ENCODE peak calls at places on chromosomes 12 and 14, in six cellular contexts. One of them, this sample, is unnamed.

GRCh38 chr14:77184396-77185092 is 2.9 kb downstream of the TMEM63C start:
- DNase-seq in K562: no peak
- DNase-seq in H1: no peak
- DNase-seq in HepG2: no peak
- DNase-seq in GM12892: no peak
- DNase-seq in GM12878: no peak
- DNase-seq in this sample: no peak

GRCh38 chr12:132263451-132264065 is 65.8 kb downstream of the GALNT9 start:
- DNase-seq in GM12878: no peak
- DNase-seq in HepG2: no peak
- DNase-seq in GM12892: no peak
- DNase-seq in K562: no peak
- DNase-seq in H1: no peak
- DNase-seq in this sample: no peak

GRCh38 chr14:88481794-88482193 is 73.0 kb downstream of the PTPN21 start:
- DNase-seq in K562: no peak
- DNase-seq in GM12878: no peak
- DNase-seq in GM12892: no peak
- DNase-seq in H1: no peak
- DNase-seq in HepG2: no peak
- DNase-seq in this sample: no peak

GRCh38 chr12:75921687-75922289 is 109.8 kb downstream of the PHLDA1 start:
- DNase-seq in HepG2: no peak
- DNase-seq in H1: no peak
- DNase-seq in GM12878: no peak
- DNase-seq in K562: no peak
- DNase-seq in GM12892: no peak
- DNase-seq in this sample: no peak

GRCh38 chr12:119803391-119803791 is 73.7 kb downstream of the CIT start:
- DNase-seq in K562: no peak
- DNase-seq in H1: peak
- DNase-seq in GM12892: no peak
- DNase-seq in HepG2: no peak
- DNase-seq in GM12878: no peak
- DNase-seq in this sample: no peak

GRCh38 chr14:95156765-95157194 is 549 bp downstream of the DICER1 start:
- DNase-seq in K562: peak
- DNase-seq in GM12892: peak
- DNase-seq in H1: no peak
- DNase-seq in GM12878: no peak
- DNase-seq in HepG2: peak
- DNase-seq in this sample: no peak

GRCh38 chr12:120225852-120226640 is 25.1 kb upstream of the RPLP0 start:
- DNase-seq in H1: no peak
- DNase-seq in GM12878: no peak
- DNase-seq in GM12892: no peak
- DNase-seq in K562: peak
- DNase-seq in HepG2: no peak
- DNase-seq in this sample: peak

GRCh38 chr12:82411561-82412230 is 53.4 kb downstream of the METTL25 start:
- DNase-seq in GM12878: no peak
- DNase-seq in HepG2: no peak
- DNase-seq in H1: no peak
- DNase-seq in K562: no peak
- DNase-seq in GM12892: no peak
- DNase-seq in this sample: no peak

GRCh38 chr14:76844223-76844622 is 18.0 kb downstream of the LRRC74A start:
- DNase-seq in HepG2: no peak
- DNase-seq in K562: peak
- DNase-seq in GM12892: no peak
- DNase-seq in GM12878: no peak
- DNase-seq in H1: no peak
- DNase-seq in this sample: no peak

GRCh38 chr12:123034865-123035264 is 54.4 kb downstream of the ARL6IP4 start:
- DNase-seq in K562: peak
- DNase-seq in GM12878: no peak
- DNase-seq in HepG2: no peak
- DNase-seq in H1: no peak
- DNase-seq in GM12892: no peak
- DNase-seq in this sample: no peak

GRCh38 chr12:110253176-110253575 is 27.9 kb upstream of the ATP2A2 start:
- DNase-seq in K562: peak
- DNase-seq in H1: no peak
- DNase-seq in HepG2: no peak
- DNase-seq in GM12892: no peak
- DNase-seq in GM12878: no peak
- DNase-seq in this sample: no peak

GRCh38 chr12:112121780-112122565 is 3.4 kb upstream of the TRAFD1 start:
- DNase-seq in GM12892: no peak
- DNase-seq in K562: peak
- DNase-seq in H1: no peak
- DNase-seq in HepG2: no peak
- DNase-seq in GM12878: no peak
- DNase-seq in this sample: no peak

GRCh38 chr12:87094356-87094755 is 838.2 kb upstream of the MGAT4C start:
- DNase-seq in GM12892: no peak
- DNase-seq in H1: no peak
- DNase-seq in GM12878: no peak
- DNase-seq in HepG2: no peak
- DNase-seq in K562: no peak
- DNase-seq in this sample: no peak

GRCh38 chr12:69099201-69099837 is 140.1 kb upstream of the CPSF6 start:
- DNase-seq in H1: no peak
- DNase-seq in K562: peak
- DNase-seq in GM12892: no peak
- DNase-seq in HepG2: no peak
- DNase-seq in GM12878: no peak
- DNase-seq in this sample: no peak

GRCh38 chr12:4026476-4026875 is 153.3 kb upstream of the PARP11 start:
- DNase-seq in GM12892: no peak
- DNase-seq in HepG2: no peak
- DNase-seq in GM12878: no peak
- DNase-seq in H1: no peak
- DNase-seq in K562: no peak
- DNase-seq in this sample: no peak

GRCh38 chr14:97280526-97280925 is 483.3 kb downstream of the VRK1 start:
- DNase-seq in GM12892: no peak
- DNase-seq in K562: no peak
- DNase-seq in GM12878: no peak
- DNase-seq in H1: no peak
- DNase-seq in HepG2: no peak
- DNase-seq in this sample: no peak

GRCh38 chr12:108801736-108802665 is 55.4 kb downstream of the SSH1 start:
- DNase-seq in H1: peak
- DNase-seq in GM12878: no peak
- DNase-seq in HepG2: no peak
- DNase-seq in K562: no peak
- DNase-seq in GM12892: no peak
- DNase-seq in this sample: no peak

GRCh38 chr14:24313912-24314311 is 2.6 kb downstream of the LTB4R start:
- DNase-seq in H1: no peak
- DNase-seq in GM12878: no peak
- DNase-seq in HepG2: no peak
- DNase-seq in K562: no peak
- DNase-seq in GM12892: no peak
- DNase-seq in this sample: no peak

GRCh38 chr12:127287256-127287655 is 979.7 kb upstream of the TMEM132C start:
- DNase-seq in H1: no peak
- DNase-seq in GM12892: no peak
- DNase-seq in K562: no peak
- DNase-seq in HepG2: no peak
- DNase-seq in GM12878: no peak
- DNase-seq in this sample: no peak

GRCh38 chr12:14416658-14417057 is 51.2 kb downstream of the ATF7IP start:
- DNase-seq in GM12892: no peak
- DNase-seq in H1: no peak
- DNase-seq in GM12878: no peak
- DNase-seq in K562: no peak
- DNase-seq in HepG2: peak
- DNase-seq in this sample: no peak

GRCh38 chr12:19779393-19780056 is 340.2 kb downstream of the AEBP2 start:
- DNase-seq in HepG2: no peak
- DNase-seq in GM12892: no peak
- DNase-seq in H1: no peak
- DNase-seq in K562: no peak
- DNase-seq in GM12878: no peak
- DNase-seq in this sample: no peak

GRCh38 chr12:80622271-80622670 is 85.2 kb upstream of the MYF6 start:
- DNase-seq in GM12892: no peak
- DNase-seq in HepG2: no peak
- DNase-seq in GM12878: no peak
- DNase-seq in H1: no peak
- DNase-seq in K562: no peak
- DNase-seq in this sample: no peak

GRCh38 chr14:22819191-22819988 is 4.2 kb upstream of the SLC7A7 start:
- DNase-seq in GM12878: no peak
- DNase-seq in GM12892: no peak
- DNase-seq in H1: no peak
- DNase-seq in K562: no peak
- DNase-seq in HepG2: peak
- DNase-seq in this sample: no peak

GRCh38 chr12:116427200-116427932 is 131.8 kb upstream of the MAP1LC3B2 start:
- DNase-seq in HepG2: no peak
- DNase-seq in H1: peak
- DNase-seq in GM12878: no peak
- DNase-seq in K562: no peak
- DNase-seq in GM12892: no peak
- DNase-seq in this sample: no peak

GRCh38 chr12:92019491-92020277 is 126.0 kb downstream of the BTG1 start:
- DNase-seq in GM12878: no peak
- DNase-seq in GM12892: no peak
- DNase-seq in HepG2: no peak
- DNase-seq in H1: no peak
- DNase-seq in K562: no peak
- DNase-seq in this sample: no peak

GRCh38 chr12:90851800-90852718 is 102.9 kb downstream of the CCER1 start:
- DNase-seq in K562: no peak
- DNase-seq in GM12878: no peak
- DNase-seq in H1: no peak
- DNase-seq in HepG2: peak
- DNase-seq in GM12892: no peak
- DNase-seq in this sample: no peak

GRCh38 chr14:89787525-89787924 is 167.0 kb downstream of the EFCAB11 start:
- DNase-seq in GM12878: no peak
- DNase-seq in K562: no peak
- DNase-seq in HepG2: no peak
- DNase-seq in GM12892: no peak
- DNase-seq in H1: no peak
- DNase-seq in this sample: no peak

GRCh38 chr12:128268348-128268725 is 1.4 kb downstream of the TMEM132C start:
- DNase-seq in GM12892: no peak
- DNase-seq in H1: no peak
- DNase-seq in HepG2: no peak
- DNase-seq in GM12878: no peak
- DNase-seq in K562: no peak
- DNase-seq in this sample: no peak

GRCh38 chr12:106866426-106867080 is 89.2 kb upstream of the TMEM263 start:
- DNase-seq in GM12878: no peak
- DNase-seq in GM12892: no peak
- DNase-seq in K562: no peak
- DNase-seq in H1: no peak
- DNase-seq in HepG2: no peak
- DNase-seq in this sample: no peak

GRCh38 chr12:106861984-106862894 is 87.8 kb downstream of the RIC8B start:
- DNase-seq in GM12892: no peak
- DNase-seq in H1: no peak
- DNase-seq in GM12878: no peak
- DNase-seq in HepG2: peak
- DNase-seq in K562: no peak
- DNase-seq in this sample: no peak

GRCh38 chr12:106868982-106869381 is 86.7 kb upstream of the TMEM263 start:
- DNase-seq in HepG2: no peak
- DNase-seq in GM12878: no peak
- DNase-seq in GM12892: no peak
- DNase-seq in K562: no peak
- DNase-seq in H1: no peak
- DNase-seq in this sample: no peak

GRCh38 chr12:106863185-106863584 is 88.7 kb downstream of the RIC8B start:
- DNase-seq in GM12892: no peak
- DNase-seq in GM12878: no peak
- DNase-seq in H1: no peak
- DNase-seq in K562: no peak
- DNase-seq in HepG2: no peak
- DNase-seq in this sample: no peak

GRCh38 chr12:106865685-106866084 is 90.0 kb upstream of the TMEM263 start:
- DNase-seq in GM12892: no peak
- DNase-seq in HepG2: no peak
- DNase-seq in GM12878: no peak
- DNase-seq in K562: no peak
- DNase-seq in H1: no peak
- DNase-seq in this sample: no peak
- TF ChIP-seq TAF1 in GM12892: no peak
- TF ChIP-seq TAF1 in HepG2: no peak
- TF ChIP-seq TAF1 in GM12878: no peak
- TF ChIP-seq TAF1 in K562: no peak
- TF ChIP-seq TAF1 in H1: no peak
- TF ChIP-seq TAF1 in this sample: no peak

GRCh38 chr12:100669922-100670321 is 96.4 kb downstream of the GAS2L3 start:
- DNase-seq in GM12878: no peak
- DNase-seq in GM12892: no peak
- DNase-seq in HepG2: no peak
- DNase-seq in K562: no peak
- DNase-seq in H1: no peak
- DNase-seq in this sample: no peak
- TF ChIP-seq POLR2A in GM12878: no peak
- TF ChIP-seq POLR2A in GM12892: no peak
- TF ChIP-seq POLR2A in HepG2: no peak
- TF ChIP-seq POLR2A in K562: no peak
- TF ChIP-seq POLR2A in H1: no peak
- TF ChIP-seq POLR2A in this sample: no peak

DNA sequence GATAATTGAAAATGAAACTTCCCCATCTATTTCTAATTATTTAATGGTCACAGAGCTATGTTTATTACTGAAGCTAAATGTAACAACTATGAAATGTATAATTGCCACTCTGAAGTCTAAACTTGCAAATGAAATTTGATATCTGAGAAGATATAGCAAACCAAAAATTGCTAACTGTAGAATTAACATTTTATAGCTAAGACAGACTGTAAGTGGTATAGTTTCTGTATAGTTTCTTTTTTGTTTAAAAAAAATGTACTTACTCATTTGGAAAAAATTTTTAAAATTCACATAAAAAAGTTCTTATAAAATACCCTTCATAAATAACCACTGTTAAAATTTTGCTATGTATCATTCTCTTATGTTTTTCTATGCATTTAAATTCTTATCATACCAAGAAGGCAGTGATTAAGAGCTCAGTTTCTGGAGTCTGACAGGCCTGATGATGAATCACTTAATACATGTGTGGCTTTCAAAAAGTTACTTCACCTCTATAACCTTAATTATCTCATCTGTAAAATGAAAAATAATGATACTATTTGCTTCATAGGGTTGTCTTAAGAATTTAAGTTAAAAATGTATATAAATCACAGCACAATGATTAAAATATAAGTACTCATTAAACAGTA is 214.7 kb upstream of the GARIN2 start:
- DNase-seq in GM12892: no peak
- DNase-seq in HepG2: no peak
- DNase-seq in H1: no peak
- DNase-seq in GM12878: no peak
- DNase-seq in K562: no peak
- DNase-seq in this sample: no peak
- TF ChIP-seq POLR2AphosphoS5 in GM12892: no peak
- TF ChIP-seq POLR2AphosphoS5 in HepG2: no peak
- TF ChIP-seq POLR2AphosphoS5 in H1: no peak
- TF ChIP-seq POLR2AphosphoS5 in GM12878: no peak
- TF ChIP-seq POLR2AphosphoS5 in K562: no peak
- TF ChIP-seq POLR2AphosphoS5 in this sample: no peak

GRCh38 chr12:452667-453210 is 7.0 kb upstream of the B4GALNT3 start:
- DNase-seq in GM12892: peak
- DNase-seq in GM12878: no peak
- DNase-seq in K562: no peak
- DNase-seq in H1: no peak
- DNase-seq in HepG2: no peak
- DNase-seq in this sample: peak
- TF ChIP-seq TAF1 in GM12892: no peak
- TF ChIP-seq TAF1 in GM12878: no peak
- TF ChIP-seq TAF1 in K562: no peak
- TF ChIP-seq TAF1 in H1: no peak
- TF ChIP-seq TAF1 in HepG2: no peak
- TF ChIP-seq TAF1 in this sample: no peak